ENCODE peak calls at places on chromosomes 7 and 10, in seven cellular contexts. O, G, W, I, U, Y and K are unnamed samples.

GRCh38 chr7:31408120-31408729 is 67.7 kb upstream of the NEUROD6 start:
- DNase-seq in O (peak), G (no peak), W (peak), I (no peak), U (no peak), Y (peak), K (no peak)

GRCh38 chr7:88429382-88429781 is 122.7 kb upstream of the STEAP4 start:
- DNase-seq in O (peak), G (no peak), W (peak), I (no peak), U (no peak), Y (no peak), K (no peak)

GRCh38 chr10:62747195-62747594 is 57.3 kb upstream of the ADO start:
- DNase-seq in O (no peak), G (no peak), W (no peak), I (no peak), U (no peak), Y (no peak), K (no peak)

GRCh38 chr10:133124357-133125211 is 35.4 kb upstream of the KNDC1 start:
- DNase-seq in O (no peak), G (no peak), W (no peak), I (peak), U (no peak), Y (peak), K (peak)

GRCh38 chr10:17516376-17516775 is 62.0 kb upstream of the ST8SIA6 start:
- DNase-seq in O (peak), G (no peak), W (peak), I (no peak), U (no peak), Y (no peak), K (no peak)

GRCh38 chr7:155291045-155291530 is 6.6 kb upstream of the INSIG1 start:
- DNase-seq in O (peak), G (no peak), W (peak), I (no peak), U (no peak), Y (peak), K (peak)

GRCh38 chr7:127780489-127780888 is 128.5 kb downstream of the SND1 start:
- DNase-seq in O (no peak), G (no peak), W (no peak), I (no peak), U (no peak), Y (no peak), K (no peak)

GRCh38 chr7:83347836-83348482 is 185.3 kb upstream of the PCLO start:
- DNase-seq in O (peak), G (no peak), W (peak), I (no peak), U (no peak), Y (peak), K (peak)

GRCh38 chr7:77258014-77258413 is 58.4 kb upstream of the FGL2 start:
- DNase-seq in O (peak), G (no peak), W (peak), I (no peak), U (no peak), Y (no peak), K (no peak)

GRCh38 chr10:29946953-29947700 is 112.3 kb downstream of the JCAD start:
- DNase-seq in O (peak), G (no peak), W (peak), I (no peak), U (no peak), Y (no peak), K (no peak)